ENCODE peak calls at places on chromosome 22, in nine cellular contexts. One of them, this sample, is unnamed.

GRCh38 chr22:25206998-25207397 is 7.3 kb downstream of the CRYBB3 start:
- DNase-seq in fibroblast of mammary gland: no peak
- DNase-seq in astrocyte of the spinal cord: no peak
- DNase-seq in PC-3: no peak
- DNase-seq in AG04450: no peak
- DNase-seq in choroid plexus epithelial cell: no peak
- DNase-seq in mesothelial cell of epicardium: no peak
- DNase-seq in MCF 10A: no peak
- DNase-seq in endothelial cell of umbilical vein: no peak
- DNase-seq in this sample: no peak

GRCh38 chr22:40542821-40543540 is 93.5 kb downstream of the MRTFA start:
- DNase-seq in fibroblast of mammary gland: peak
- DNase-seq in endothelial cell of umbilical vein: no peak
- DNase-seq in mesothelial cell of epicardium: no peak
- DNase-seq in AG04450: no peak
- DNase-seq in MCF 10A: no peak
- DNase-seq in PC-3: no peak
- DNase-seq in astrocyte of the spinal cord: no peak
- DNase-seq in choroid plexus epithelial cell: peak
- DNase-seq in this sample: no peak

GRCh38 chr22:22917377-22917776 is 29.8 kb downstream of the IGLL5 start:
- DNase-seq in endothelial cell of umbilical vein: no peak
- DNase-seq in PC-3: no peak
- DNase-seq in AG04450: no peak
- DNase-seq in mesothelial cell of epicardium: no peak
- DNase-seq in astrocyte of the spinal cord: no peak
- DNase-seq in fibroblast of mammary gland: no peak
- DNase-seq in choroid plexus epithelial cell: no peak
- DNase-seq in MCF 10A: no peak
- DNase-seq in this sample: no peak

GRCh38 chr22:35582861-35583670 is 34.1 kb downstream of the MB start:
- DNase-seq in AG04450: no peak
- DNase-seq in choroid plexus epithelial cell: peak
- DNase-seq in fibroblast of mammary gland: peak
- DNase-seq in astrocyte of the spinal cord: peak
- DNase-seq in MCF 10A: peak
- DNase-seq in PC-3: peak
- DNase-seq in mesothelial cell of epicardium: peak
- DNase-seq in endothelial cell of umbilical vein: peak
- DNase-seq in this sample: peak

GRCh38 chr22:46520880-46521279 is 16.5 kb downstream of the CELSR1 start:
- DNase-seq in fibroblast of mammary gland: no peak
- DNase-seq in endothelial cell of umbilical vein: no peak
- DNase-seq in MCF 10A: no peak
- DNase-seq in AG04450: no peak
- DNase-seq in astrocyte of the spinal cord: no peak
- DNase-seq in mesothelial cell of epicardium: no peak
- DNase-seq in PC-3: no peak
- DNase-seq in choroid plexus epithelial cell: no peak
- DNase-seq in this sample: no peak

GRCh38 chr22:26707090-26707489 is 49.7 kb downstream of the MIAT start:
- DNase-seq in MCF 10A: no peak
- DNase-seq in astrocyte of the spinal cord: no peak
- DNase-seq in choroid plexus epithelial cell: no peak
- DNase-seq in mesothelial cell of epicardium: no peak
- DNase-seq in AG04450: no peak
- DNase-seq in PC-3: no peak
- DNase-seq in endothelial cell of umbilical vein: no peak
- DNase-seq in fibroblast of mammary gland: no peak
- DNase-seq in this sample: no peak

GRCh38 chr22:40118979-40119378 is 58.7 kb upstream of the TNRC6B start:
- DNase-seq in AG04450: no peak
- DNase-seq in choroid plexus epithelial cell: no peak
- DNase-seq in PC-3: no peak
- DNase-seq in fibroblast of mammary gland: no peak
- DNase-seq in MCF 10A: no peak
- DNase-seq in astrocyte of the spinal cord: no peak
- DNase-seq in endothelial cell of umbilical vein: no peak
- DNase-seq in mesothelial cell of epicardium: no peak
- DNase-seq in this sample: no peak

GRCh38 chr22:33076368-33076767 is 18.2 kb upstream of the SYN3 start:
- DNase-seq in AG04450: no peak
- DNase-seq in mesothelial cell of epicardium: no peak
- DNase-seq in PC-3: no peak
- DNase-seq in endothelial cell of umbilical vein: no peak
- DNase-seq in MCF 10A: peak
- DNase-seq in choroid plexus epithelial cell: peak
- DNase-seq in astrocyte of the spinal cord: peak
- DNase-seq in fibroblast of mammary gland: peak
- DNase-seq in this sample: no peak

GRCh38 chr22:32951081-32951806 is 106.9 kb downstream of the SYN3 start:
- DNase-seq in endothelial cell of umbilical vein: no peak
- DNase-seq in AG04450: no peak
- DNase-seq in astrocyte of the spinal cord: no peak
- DNase-seq in mesothelial cell of epicardium: no peak
- DNase-seq in choroid plexus epithelial cell: no peak
- DNase-seq in MCF 10A: no peak
- DNase-seq in fibroblast of mammary gland: no peak
- DNase-seq in PC-3: no peak
- DNase-seq in this sample: no peak

GRCh38 chr22:33883961-33884808 is 36.1 kb downstream of the LARGE1 start:
- DNase-seq in PC-3: no peak
- DNase-seq in choroid plexus epithelial cell: no peak
- DNase-seq in MCF 10A: no peak
- DNase-seq in fibroblast of mammary gland: no peak
- DNase-seq in endothelial cell of umbilical vein: no peak
- DNase-seq in astrocyte of the spinal cord: no peak
- DNase-seq in mesothelial cell of epicardium: no peak
- DNase-seq in AG04450: no peak
- DNase-seq in this sample: no peak

GRCh38 chr22:37095113-37095512 is 14.4 kb downstream of the TMPRSS6 start:
- DNase-seq in endothelial cell of umbilical vein: no peak
- DNase-seq in fibroblast of mammary gland: no peak
- DNase-seq in PC-3: no peak
- DNase-seq in mesothelial cell of epicardium: no peak
- DNase-seq in AG04450: no peak
- DNase-seq in astrocyte of the spinal cord: no peak
- DNase-seq in MCF 10A: no peak
- DNase-seq in choroid plexus epithelial cell: no peak
- DNase-seq in this sample: no peak

GRCh38 chr22:37101311-37102063 is 8.0 kb downstream of the TMPRSS6 start:
- DNase-seq in mesothelial cell of epicardium: no peak
- DNase-seq in fibroblast of mammary gland: no peak
- DNase-seq in endothelial cell of umbilical vein: no peak
- DNase-seq in astrocyte of the spinal cord: no peak
- DNase-seq in AG04450: no peak
- DNase-seq in MCF 10A: no peak
- DNase-seq in choroid plexus epithelial cell: no peak
- DNase-seq in PC-3: no peak
- DNase-seq in this sample: no peak

GRCh38 chr22:37100589-37101127 is 8.9 kb downstream of the TMPRSS6 start:
- DNase-seq in astrocyte of the spinal cord: no peak
- DNase-seq in PC-3: no peak
- DNase-seq in AG04450: no peak
- DNase-seq in choroid plexus epithelial cell: no peak
- DNase-seq in endothelial cell of umbilical vein: no peak
- DNase-seq in fibroblast of mammary gland: no peak
- DNase-seq in mesothelial cell of epicardium: no peak
- DNase-seq in MCF 10A: no peak
- DNase-seq in this sample: no peak

GRCh38 chr22:37103151-37103550 is 6.4 kb downstream of the TMPRSS6 start:
- DNase-seq in PC-3: no peak
- DNase-seq in endothelial cell of umbilical vein: no peak
- DNase-seq in MCF 10A: no peak
- DNase-seq in astrocyte of the spinal cord: no peak
- DNase-seq in fibroblast of mammary gland: no peak
- DNase-seq in mesothelial cell of epicardium: no peak
- DNase-seq in AG04450: no peak
- DNase-seq in choroid plexus epithelial cell: no peak
- DNase-seq in this sample: no peak

DNA sequence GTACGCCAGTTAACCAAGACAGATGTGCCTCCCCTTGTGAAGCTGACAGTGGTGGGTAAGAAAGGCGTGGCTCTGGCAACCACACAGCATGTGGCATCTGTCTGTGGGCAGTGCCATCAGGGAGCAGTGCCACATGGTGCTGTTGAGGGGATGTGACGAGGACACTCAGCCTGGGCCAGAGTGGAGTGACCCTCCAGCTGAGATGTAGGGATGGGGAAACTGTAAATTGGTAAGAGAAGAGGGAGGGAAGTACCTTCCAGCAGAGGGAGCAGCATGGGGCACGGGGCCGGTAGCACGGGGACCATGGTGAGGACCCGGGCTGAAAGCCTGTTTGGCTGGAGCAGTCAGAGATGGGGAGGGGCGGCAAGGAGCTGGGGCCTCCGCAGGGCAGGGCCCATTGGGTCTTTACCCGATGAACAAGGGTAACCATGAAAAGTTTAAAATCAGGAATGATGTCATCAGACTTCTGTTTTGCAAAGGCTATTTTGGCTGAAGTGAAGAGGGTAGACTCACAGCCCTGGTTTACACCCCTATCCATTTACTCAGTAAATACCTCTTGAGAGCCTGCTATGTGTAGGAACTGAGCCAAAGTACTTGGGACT is 10.4 kb downstream of the TMPRSS6 start:
- DNase-seq in MCF 10A: no peak
- DNase-seq in choroid plexus epithelial cell: no peak
- DNase-seq in endothelial cell of umbilical vein: no peak
- DNase-seq in fibroblast of mammary gland: no peak
- DNase-seq in astrocyte of the spinal cord: no peak
- DNase-seq in AG04450: no peak
- DNase-seq in PC-3: no peak
- DNase-seq in mesothelial cell of epicardium: no peak
- DNase-seq in this sample: no peak
- TF ChIP-seq CTCF in MCF 10A: no peak
- TF ChIP-seq CTCF in choroid plexus epithelial cell: peak
- TF ChIP-seq CTCF in endothelial cell of umbilical vein: no peak
- TF ChIP-seq CTCF in fibroblast of mammary gland: peak
- TF ChIP-seq CTCF in astrocyte of the spinal cord: no peak
- TF ChIP-seq CTCF in AG04450: peak
- TF ChIP-seq CTCF in PC-3: peak
- TF ChIP-seq CTCF in mesothelial cell of epicardium: no peak
- TF ChIP-seq CTCF in this sample: no peak

GRCh38 chr22:38923463-38924196 is 33.8 kb upstream of the APOBEC3A start:
- DNase-seq in PC-3: peak
- DNase-seq in AG04450: peak
- DNase-seq in endothelial cell of umbilical vein: peak
- DNase-seq in astrocyte of the spinal cord: peak
- DNase-seq in fibroblast of mammary gland: peak
- DNase-seq in mesothelial cell of epicardium: no peak
- DNase-seq in MCF 10A: peak
- DNase-seq in choroid plexus epithelial cell: peak
- DNase-seq in this sample: no peak
- TF ChIP-seq CTCF in PC-3: peak
- TF ChIP-seq CTCF in AG04450: peak
- TF ChIP-seq CTCF in endothelial cell of umbilical vein: peak
- TF ChIP-seq CTCF in astrocyte of the spinal cord: peak
- TF ChIP-seq CTCF in fibroblast of mammary gland: peak
- TF ChIP-seq CTCF in mesothelial cell of epicardium: no peak
- TF ChIP-seq CTCF in MCF 10A: no peak
- TF ChIP-seq CTCF in choroid plexus epithelial cell: peak
- TF ChIP-seq CTCF in this sample: no peak

GRCh38 chr22:37726240-37726887 is 29.5 kb downstream of the TRIOBP start:
- DNase-seq in fibroblast of mammary gland: peak
- DNase-seq in mesothelial cell of epicardium: no peak
- DNase-seq in AG04450: no peak
- DNase-seq in endothelial cell of umbilical vein: no peak
- DNase-seq in PC-3: no peak
- DNase-seq in astrocyte of the spinal cord: no peak
- DNase-seq in MCF 10A: peak
- DNase-seq in choroid plexus epithelial cell: peak
- DNase-seq in this sample: no peak
- TF ChIP-seq CTCF in fibroblast of mammary gland: peak
- TF ChIP-seq CTCF in mesothelial cell of epicardium: no peak
- TF ChIP-seq CTCF in AG04450: peak
- TF ChIP-seq CTCF in endothelial cell of umbilical vein: no peak
- TF ChIP-seq CTCF in PC-3: peak
- TF ChIP-seq CTCF in astrocyte of the spinal cord: peak
- TF ChIP-seq CTCF in MCF 10A: no peak
- TF ChIP-seq CTCF in choroid plexus epithelial cell: peak
- TF ChIP-seq CTCF in this sample: no peak

GRCh38 chr22:20128619-20128901 is 3.0 kb upstream of the ZDHHC8 start:
- DNase-seq in MCF 10A: no peak
- DNase-seq in mesothelial cell of epicardium: no peak
- DNase-seq in astrocyte of the spinal cord: no peak
- DNase-seq in fibroblast of mammary gland: no peak
- DNase-seq in endothelial cell of umbilical vein: no peak
- DNase-seq in PC-3: no peak
- DNase-seq in choroid plexus epithelial cell: no peak
- DNase-seq in AG04450: no peak
- DNase-seq in this sample: no peak

GRCh38 chr22:20130319-20130718 is 1.3 kb upstream of the ZDHHC8 start:
- DNase-seq in astrocyte of the spinal cord: no peak
- DNase-seq in fibroblast of mammary gland: no peak
- DNase-seq in PC-3: peak
- DNase-seq in endothelial cell of umbilical vein: no peak
- DNase-seq in AG04450: no peak
- DNase-seq in choroid plexus epithelial cell: no peak
- DNase-seq in mesothelial cell of epicardium: no peak
- DNase-seq in MCF 10A: peak
- DNase-seq in this sample: no peak

GRCh38 chr22:20127869-20128618 is 3.6 kb upstream of the ZDHHC8 start:
- DNase-seq in astrocyte of the spinal cord: no peak
- DNase-seq in endothelial cell of umbilical vein: no peak
- DNase-seq in PC-3: no peak
- DNase-seq in choroid plexus epithelial cell: no peak
- DNase-seq in MCF 10A: no peak
- DNase-seq in mesothelial cell of epicardium: no peak
- DNase-seq in fibroblast of mammary gland: no peak
- DNase-seq in AG04450: no peak
- DNase-seq in this sample: no peak

GRCh38 chr22:20129747-20130014 is 1.9 kb upstream of the ZDHHC8 start:
- DNase-seq in choroid plexus epithelial cell: no peak
- DNase-seq in endothelial cell of umbilical vein: no peak
- DNase-seq in fibroblast of mammary gland: no peak
- DNase-seq in PC-3: no peak
- DNase-seq in astrocyte of the spinal cord: no peak
- DNase-seq in MCF 10A: no peak
- DNase-seq in AG04450: no peak
- DNase-seq in mesothelial cell of epicardium: no peak
- DNase-seq in this sample: no peak

DNA sequence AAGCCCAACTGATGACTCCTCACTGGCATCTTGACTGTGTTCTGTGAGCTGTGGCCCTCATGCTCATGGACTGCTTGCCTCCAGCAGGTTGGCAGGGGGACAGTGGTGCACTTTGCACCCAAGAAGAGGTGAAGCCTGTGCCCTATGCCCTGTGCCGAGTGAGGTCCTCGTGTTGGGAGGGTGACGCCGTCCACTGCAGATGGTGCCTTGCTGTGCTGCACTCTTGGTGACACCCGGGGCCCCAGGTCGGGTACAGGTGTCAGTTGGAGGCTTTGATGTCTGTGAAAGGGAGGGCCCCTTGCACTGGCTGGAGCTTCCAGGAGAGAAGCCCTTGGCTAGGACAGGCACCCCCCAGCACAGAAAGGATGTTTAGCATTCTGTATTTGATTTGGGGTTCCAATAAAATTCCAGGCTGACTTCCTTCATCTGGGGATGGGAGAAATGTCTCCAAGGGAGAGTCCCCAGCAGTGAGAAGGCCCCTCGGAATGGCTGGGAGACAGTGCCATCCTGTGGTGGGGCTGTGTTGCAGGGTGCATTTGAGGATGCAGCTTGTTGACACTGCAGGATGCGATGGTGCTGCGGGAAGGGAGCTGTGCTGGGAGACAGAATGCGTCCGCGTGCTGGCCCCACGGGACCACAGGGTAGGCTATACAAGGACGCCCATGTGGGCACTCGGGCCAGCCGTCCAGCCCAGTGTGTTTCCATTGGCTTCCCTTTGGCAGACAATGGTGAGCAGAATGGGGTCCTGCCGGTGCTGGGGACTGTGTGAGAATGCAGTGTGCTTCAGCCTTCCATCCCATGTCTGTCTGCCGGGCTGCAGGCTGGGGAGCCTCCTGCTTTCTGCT is 2.5 kb upstream of the ZDHHC8 start:
- DNase-seq in astrocyte of the spinal cord: no peak
- DNase-seq in AG04450: no peak
- DNase-seq in fibroblast of mammary gland: peak
- DNase-seq in PC-3: peak
- DNase-seq in choroid plexus epithelial cell: peak
- DNase-seq in endothelial cell of umbilical vein: peak
- DNase-seq in mesothelial cell of epicardium: no peak
- DNase-seq in MCF 10A: peak
- DNase-seq in this sample: peak
- TF ChIP-seq CTCF in astrocyte of the spinal cord: peak
- TF ChIP-seq CTCF in AG04450: peak
- TF ChIP-seq CTCF in fibroblast of mammary gland: peak
- TF ChIP-seq CTCF in PC-3: peak
- TF ChIP-seq CTCF in choroid plexus epithelial cell: peak
- TF ChIP-seq CTCF in endothelial cell of umbilical vein: peak
- TF ChIP-seq CTCF in mesothelial cell of epicardium: no peak
- TF ChIP-seq CTCF in MCF 10A: no peak
- TF ChIP-seq CTCF in this sample: peak